ENCODE peak calls at places on chromosomes 11 and 22, in five cellular contexts. T is NT2/D1, C is GM23338, U is H9, N is BE2C. J is an unnamed sample. For H3K4me1, the result is how much of the 10 kb centered on the place peaks cover.

GRCh38 chr11:124890701-124891389 is 6.8 kb downstream of the ROBO4 start:
- DNase-seq in T (no peak), C (no peak), U (no peak), N (no peak), J (no peak)

GRCh38 chr11:35362571-35362980 is 56.8 kb downstream of the SLC1A2 start:
- DNase-seq in T (no peak), C (peak), U (no peak), N (no peak), J (no peak)

GRCh38 chr11:61587951-61588695 is 7.2 kb upstream of the SYT7 start:
- DNase-seq in T (peak), C (peak), U (peak), N (peak), J (no peak)

GRCh38 chr11:67240575-67241389 is 25.5 kb upstream of the GRK2 start:
- DNase-seq in T (no peak), C (peak), U (peak), N (peak), J (no peak)

GRCh38 chr11:2590951-2591754 is 108.6 kb downstream of the KCNQ1OT1 start:
- DNase-seq in T (no peak), C (no peak), U (peak), N (no peak), J (no peak)

GRCh38 chr11:77752518-77752917 is 68.0 kb downstream of the RSF1 start:
- DNase-seq in T (peak), C (peak), U (peak), N (no peak), J (no peak)

GRCh38 chr11:125675196-125675595 is 5.5 kb downstream of the ACRV1 start:
- DNase-seq in T (no peak), C (no peak), U (no peak), N (no peak), J (no peak)

GRCh38 chr22:35337932-35338331 is 38.2 kb downstream of the TOM1 start:
- DNase-seq in T (no peak), C (peak), U (peak), N (no peak), J (no peak)

GRCh38 chr11:95686265-95686664 is 103.3 kb downstream of the FAM76B start:
- DNase-seq in T (no peak), C (no peak), U (no peak), N (no peak), J (no peak)

GRCh38 chr22:20811971-20812660 is 38.2 kb downstream of the SERPIND1 start:
- DNase-seq in T (no peak), C (no peak), U (no peak), N (no peak), J (no peak)

GRCh38 chr22:37552560-37553163 is 7.6 kb upstream of the CDC42EP1 start:
- DNase-seq in T (peak), C (peak), U (peak), N (peak), J (no peak)

GRCh38 chr11:2466869-2467694 is 22.3 kb downstream of the KCNQ1 start:
- DNase-seq in T (no peak), C (no peak), U (no peak), N (no peak), J (no peak)

GRCh38 chr11:86197448-86197847 is 47.1 kb upstream of the EED start:
- DNase-seq in T (no peak), C (no peak), U (no peak), N (no peak), J (no peak)

GRCh38 chr11:33291004-33291777 is 34.0 kb downstream of the HIPK3 start:
- DNase-seq in T (no peak), C (no peak), U (no peak), N (no peak), J (no peak)

GRCh38 chr11:11657101-11657935 is 35.5 kb upstream of the GALNT18 start:
- DNase-seq in T (no peak), C (no peak), U (no peak), N (no peak), J (no peak)

GRCh38 chr11:88335284-88335683 is 2.3 kb downstream of the CTSC start:
- DNase-seq in T (no peak), C (no peak), U (no peak), N (no peak), J (no peak)

GRCh38 chr22:25497269-25497668 is 67.2 kb upstream of the GRK3 start:
- DNase-seq in T (no peak), C (no peak), U (no peak), N (peak), J (no peak)

GRCh38 chr11:17972987-17973386 is 39.9 kb downstream of the SERGEF start:
- DNase-seq in T (peak), C (peak), U (peak), N (peak), J (peak)

GRCh38 chr11:109062445-109062844 is 359.5 kb upstream of the C11orf87 start:
- DNase-seq in T (no peak), C (no peak), U (no peak), N (no peak), J (no peak)

GRCh38 chr11:78192911-78193341 is 4.2 kb downstream of the USP35 start:
- DNase-seq in T (no peak), C (no peak), U (no peak), N (no peak), J (no peak)

GRCh38 chr11:24421766-24422165 is 75.1 kb upstream of the LUZP2 start:
- DNase-seq in T (no peak), C (no peak), U (no peak), N (no peak), J (no peak)

GRCh38 chr11:73991471-73992006 is 8.9 kb upstream of the UCP2 start:
- DNase-seq in T (no peak), C (no peak), U (no peak), N (no peak), J (no peak)

GRCh38 chr11:1153105-1153950 is 4.4 kb upstream of the MUC5AC start:
- DNase-seq in T (no peak), C (no peak), U (peak), N (no peak), J (no peak)

GRCh38 chr11:78419327-78419726 is 1.7 kb upstream of the GAB2 start:
- DNase-seq in T (no peak), C (no peak), U (no peak), N (no peak), J (no peak)

GRCh38 chr11:124762077-124762623 is at the start of gene ESAM:
- DNase-seq in T (no peak), C (peak), U (peak), N (no peak), J (no peak)

GRCh38 chr11:43579171-43579918 is 101.2 kb upstream of the HSD17B12 start:
- DNase-seq in T (no peak), C (peak), U (peak), N (peak), J (no peak)

GRCh38 chr22:43293259-43293658 is 49.9 kb downstream of the SCUBE1 start:
- DNase-seq in T (no peak), C (no peak), U (no peak), N (peak), J (no peak)

GRCh38 chr22:45051419-45051818 is 41.6 kb upstream of the PHF21B start:
- DNase-seq in T (no peak), C (no peak), U (no peak), N (no peak), J (no peak)

GRCh38 chr22:33921576-33922181 is 1.4 kb upstream of the LARGE1 start:
- DNase-seq in T (peak), C (peak), U (peak), N (peak), J (no peak)

GRCh38 chr11:45919806-45920530 is 2.3 kb upstream of the PEX16 start:
- DNase-seq in T (no peak), C (no peak), U (no peak), N (no peak), J (no peak)
- H3K4me1 ChIP-seq in T (under half), C (under half), U (under half), N (under half), J (under half)

GRCh38 chr22:30310881-30311771 is 15.6 kb downstream of the TBC1D10A start:
- DNase-seq in T (no peak), C (no peak), U (no peak), N (no peak), J (no peak)

GRCh38 chr22:30312053-30312452 is 14.7 kb downstream of the TBC1D10A start:
- DNase-seq in T (no peak), C (no peak), U (no peak), N (no peak), J (no peak)

GRCh38 chr22:30308518-30309230 is 18.1 kb downstream of the TBC1D10A start:
- DNase-seq in T (no peak), C (no peak), U (no peak), N (no peak), J (no peak)

GRCh38 chr22:30308096-30308495 is 18.6 kb downstream of the TBC1D10A start:
- DNase-seq in T (no peak), C (no peak), U (no peak), N (no peak), J (no peak)

DNA sequence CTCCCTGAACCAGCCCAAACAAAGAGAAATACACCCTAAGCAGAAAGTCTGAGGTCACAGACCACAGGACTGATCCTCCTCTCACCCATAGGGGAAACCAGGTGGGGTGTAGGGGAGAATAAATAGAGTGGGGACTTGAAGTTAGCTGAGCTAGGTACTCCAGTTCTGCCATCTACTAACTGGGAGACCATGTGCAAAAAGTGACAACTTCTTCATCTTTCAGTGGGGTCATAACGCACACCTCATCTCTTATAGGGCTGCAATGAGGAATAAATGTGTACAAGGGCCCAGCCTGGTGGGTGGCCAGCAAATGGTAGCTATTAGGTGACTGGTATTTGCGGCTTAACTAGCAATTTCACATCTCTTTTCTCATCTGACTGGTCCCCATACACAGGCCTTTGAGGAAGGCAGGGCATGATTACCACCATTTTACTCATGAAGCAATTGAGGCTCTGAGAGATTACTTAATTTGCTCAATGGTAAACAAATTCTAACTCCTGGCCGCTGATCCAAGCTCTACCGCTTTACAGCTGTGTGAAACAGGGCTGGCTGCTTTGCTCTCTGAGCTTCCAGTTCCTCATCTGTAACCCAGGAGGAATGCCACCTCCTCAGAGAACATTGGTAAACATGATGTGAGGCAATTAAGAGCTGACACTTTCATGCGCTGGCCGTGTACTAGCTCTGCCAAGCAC is 16.6 kb downstream of the TBC1D10A start:
- DNase-seq in T (no peak), C (no peak), U (no peak), N (no peak), J (no peak)
- H3K4me1 ChIP-seq in T (under half), C (under half), U (under half), N (under half), J (under half)

DNA sequence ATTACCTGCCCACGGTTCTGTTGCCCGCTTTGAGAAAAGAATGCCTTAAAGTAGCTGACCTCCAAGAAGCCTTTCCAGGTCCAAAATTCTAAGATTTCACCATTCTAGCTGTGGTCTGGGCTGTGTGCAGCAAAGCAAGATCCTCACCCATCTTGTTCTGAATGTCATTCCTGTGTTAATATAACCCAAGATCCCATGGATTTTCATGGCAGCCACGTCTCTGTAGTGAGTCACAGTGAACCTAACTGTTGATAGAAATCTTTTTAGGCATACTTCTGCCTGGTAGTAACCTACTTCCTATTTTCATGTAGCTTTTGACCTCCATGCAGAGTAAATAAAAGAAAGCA is 210.0 kb downstream of the NAV2 start:
- DNase-seq in T (no peak), C (no peak), U (no peak), N (no peak), J (no peak)
- H3K4me1 ChIP-seq in T (under half), C (under half), U (under half), N (under half), J (under half)

GRCh38 chr11:8814923-8815240 is 96.1 kb upstream of the AKIP1 start:
- DNase-seq in T (no peak), C (no peak), U (no peak), N (no peak), J (no peak)
- H3K4me1 ChIP-seq in T (under half), C (under half), U (under half), N (under half), J (under half)

GRCh38 chr11:76672431-76673163 is 2.0 kb upstream of the LRRC32 start:
- DNase-seq in T (no peak), C (no peak), U (no peak), N (no peak), J (no peak)

GRCh38 chr11:76670475-76671235 is at the start of gene LRRC32:
- DNase-seq in T (no peak), C (peak), U (peak), N (peak), J (no peak)

GRCh38 chr11:76673164-76674142 is 2.9 kb upstream of the LRRC32 start:
- DNase-seq in T (no peak), C (no peak), U (no peak), N (no peak), J (no peak)

GRCh38 chr11:76671236-76671590 is 666 bp upstream of the LRRC32 start:
- DNase-seq in T (no peak), C (no peak), U (no peak), N (no peak), J (no peak)

DNA sequence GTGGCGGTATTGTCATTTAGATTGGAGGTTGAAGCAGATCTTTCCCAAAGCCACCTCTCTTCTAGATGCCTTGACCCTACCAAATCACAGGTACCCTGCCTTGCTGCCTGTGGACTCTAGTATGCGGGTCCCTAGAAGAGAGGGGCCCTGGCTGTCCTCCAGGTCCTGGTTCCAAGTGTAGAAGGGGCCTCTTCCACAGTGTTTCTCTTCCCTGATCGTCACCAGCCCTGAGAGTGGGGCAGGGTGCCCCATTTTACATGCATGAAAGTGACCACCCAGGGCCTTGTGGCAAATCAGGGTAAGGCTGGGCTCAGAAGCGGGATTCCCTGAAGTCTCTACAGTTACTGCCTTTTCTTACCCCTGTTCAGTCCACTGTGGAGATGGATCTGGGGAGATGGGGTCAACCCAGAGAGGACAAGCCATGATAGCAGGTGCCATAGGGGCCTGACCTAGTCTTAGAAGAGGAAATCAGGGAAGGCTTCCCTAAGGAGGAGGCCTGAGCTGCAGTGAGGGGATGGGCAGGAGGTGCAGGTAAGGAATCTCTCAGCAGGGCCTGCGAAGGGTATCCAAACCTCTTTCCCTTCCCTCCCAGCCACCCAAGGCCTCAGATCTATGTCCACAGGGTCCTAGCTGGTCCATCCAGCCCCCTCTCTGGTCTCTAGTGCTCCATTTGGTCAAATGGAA is 1.2 kb upstream of the LRRC32 start:
- DNase-seq in T (no peak), C (no peak), U (no peak), N (no peak), J (no peak)
- H3K4me1 ChIP-seq in T (under half), C (under half), U (under half), N (under half), J (under half)

DNA sequence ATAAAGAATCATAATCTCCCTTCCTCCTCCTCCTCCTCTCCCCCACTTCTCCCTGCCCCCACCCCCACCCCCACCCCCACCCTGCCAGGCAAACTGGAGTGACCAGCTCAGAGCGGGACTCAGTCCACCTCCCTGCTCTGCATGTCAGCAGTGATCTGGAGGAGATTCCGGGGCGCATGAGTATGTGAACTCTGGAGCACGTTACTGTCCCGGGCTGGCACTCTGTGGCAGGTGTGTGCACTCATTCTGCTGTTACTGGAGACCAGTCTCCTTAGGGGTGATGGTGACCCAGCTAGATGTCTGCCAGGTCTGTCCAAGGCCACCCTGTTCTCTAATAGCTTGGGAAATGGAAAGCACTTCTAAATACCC is 33.9 kb downstream of the MARK2 start:
- DNase-seq in T (no peak), C (no peak), U (no peak), N (no peak), J (no peak)
- H3K4me1 ChIP-seq in T (under half), C (under half), U (under half), N (under half), J (under half)

DNA sequence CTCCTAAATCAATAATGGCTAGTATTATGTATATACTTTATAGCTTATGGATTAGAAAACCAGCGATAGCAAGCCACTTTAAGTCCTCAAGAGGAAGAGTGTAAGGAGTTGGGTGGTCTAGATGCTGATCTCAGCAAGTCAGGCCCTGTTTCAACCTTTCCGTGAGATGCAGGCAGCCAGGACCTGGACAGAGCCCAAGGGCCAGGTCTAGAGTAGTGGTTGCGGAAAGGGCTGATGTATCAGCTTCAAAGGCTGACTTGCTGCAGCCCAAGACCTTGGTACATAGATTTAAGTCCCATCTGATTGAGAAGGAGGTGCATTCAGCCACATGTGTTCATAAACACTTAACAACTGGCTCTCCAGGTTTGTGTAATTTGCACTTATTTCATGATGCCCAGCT is 33.4 kb downstream of the FLI1 start:
- DNase-seq in T (no peak), C (no peak), U (no peak), N (no peak), J (no peak)
- H3K4me1 ChIP-seq in T (under half), C (under half), U (under half), N (under half), J (under half)

GRCh38 chr11:69413015-69413801 is 68.3 kb upstream of the LINC01488 start:
- DNase-seq in T (no peak), C (no peak), U (no peak), N (no peak), J (no peak)
- H3K4me1 ChIP-seq in T (under half), C (under half), U (under half), N (under half), J (under half)

GRCh38 chr22:28817919-28818859 is 17.8 kb upstream of the XBP1 start:
- DNase-seq in T (no peak), C (peak), U (no peak), N (peak), J (no peak)

GRCh38 chr22:28821452-28821851 is 21.1 kb upstream of the XBP1 start:
- DNase-seq in T (no peak), C (no peak), U (no peak), N (no peak), J (no peak)

GRCh38 chr22:28816994-28817530 is 16.7 kb upstream of the XBP1 start:
- DNase-seq in T (no peak), C (no peak), U (no peak), N (no peak), J (no peak)

GRCh38 chr22:28820885-28821284 is 20.5 kb upstream of the XBP1 start:
- DNase-seq in T (no peak), C (no peak), U (no peak), N (no peak), J (no peak)

GRCh38 chr22:28819253-28820096 is 19.1 kb upstream of the XBP1 start:
- DNase-seq in T (no peak), C (no peak), U (no peak), N (no peak), J (no peak)
- H3K4me1 ChIP-seq in T (under half), C (under half), U (under half), N (under half), J (under half)

J was measured in iPS DF 6.9.